ENCODE peak calls at places on chromosome 5, in ten cellular contexts. One of them, this sample, is unnamed.
A peak's percentile ranks its signal among the peaks of the same experiment; 100 is the strongest.

GRCh38 chr5:71740015-71740753 is 21.1 kb downstream of the CARTPT start:
- DNase-seq in right atrium auricular region: no peak
- DNase-seq in epithelial cell of esophagus: no peak
- DNase-seq in mucosa of descending colon: no peak
- DNase-seq in fibroblast of lung: no peak
- DNase-seq in DND-41: no peak
- DNase-seq in stomach: no peak
- DNase-seq in Jurkat, Clone E6-1: no peak
- DNase-seq in HFF-Myc: no peak
- DNase-seq in CD8-positive, alpha-beta memory T cell: no peak
- DNase-seq in this sample: no peak

GRCh38 chr5:38555354-38556114 is 912 bp downstream of the LIFR start:
- DNase-seq in epithelial cell of esophagus: no peak
- DNase-seq in right atrium auricular region: no peak
- DNase-seq in fibroblast of lung: no peak
- DNase-seq in HFF-Myc: no peak
- DNase-seq in mucosa of descending colon: no peak
- DNase-seq in CD8-positive, alpha-beta memory T cell: no peak
- DNase-seq in Jurkat, Clone E6-1: no peak
- DNase-seq in DND-41: no peak
- DNase-seq in stomach: no peak
- DNase-seq in this sample: no peak

GRCh38 chr5:154813736-154814135 is 36.7 kb downstream of the FAXDC2 start:
- DNase-seq in epithelial cell of esophagus: no peak
- DNase-seq in Jurkat, Clone E6-1: peak; percentile 79
- DNase-seq in right atrium auricular region: no peak
- DNase-seq in DND-41: peak; percentile 33
- DNase-seq in mucosa of descending colon: no peak
- DNase-seq in CD8-positive, alpha-beta memory T cell: peak; percentile 71
- DNase-seq in HFF-Myc: no peak
- DNase-seq in fibroblast of lung: no peak
- DNase-seq in stomach: no peak
- DNase-seq in this sample: no peak

GRCh38 chr5:92922231-92922967 is 658.6 kb downstream of the NR2F1-AS1 start:
- DNase-seq in fibroblast of lung: no peak
- DNase-seq in Jurkat, Clone E6-1: no peak
- DNase-seq in DND-41: no peak
- DNase-seq in HFF-Myc: no peak
- DNase-seq in stomach: no peak
- DNase-seq in right atrium auricular region: no peak
- DNase-seq in mucosa of descending colon: no peak
- DNase-seq in epithelial cell of esophagus: no peak
- DNase-seq in CD8-positive, alpha-beta memory T cell: no peak
- DNase-seq in this sample: no peak

GRCh38 chr5:140393738-140394137 is 7.9 kb upstream of the ANKHD1 start:
- DNase-seq in HFF-Myc: no peak
- DNase-seq in right atrium auricular region: no peak
- DNase-seq in fibroblast of lung: no peak
- DNase-seq in mucosa of descending colon: no peak
- DNase-seq in stomach: no peak
- DNase-seq in Jurkat, Clone E6-1: no peak
- DNase-seq in epithelial cell of esophagus: no peak
- DNase-seq in DND-41: no peak
- DNase-seq in CD8-positive, alpha-beta memory T cell: no peak
- DNase-seq in this sample: no peak

GRCh38 chr5:78809444-78809843 is 160.9 kb upstream of the LHFPL2 start:
- DNase-seq in fibroblast of lung: no peak
- DNase-seq in Jurkat, Clone E6-1: no peak
- DNase-seq in stomach: no peak
- DNase-seq in HFF-Myc: no peak
- DNase-seq in epithelial cell of esophagus: no peak
- DNase-seq in DND-41: no peak
- DNase-seq in CD8-positive, alpha-beta memory T cell: no peak
- DNase-seq in right atrium auricular region: no peak
- DNase-seq in mucosa of descending colon: no peak
- DNase-seq in this sample: no peak

GRCh38 chr5:174459071-174459702 is 265.2 kb upstream of the MSX2 start:
- DNase-seq in DND-41: no peak
- DNase-seq in CD8-positive, alpha-beta memory T cell: no peak
- DNase-seq in Jurkat, Clone E6-1: no peak
- DNase-seq in mucosa of descending colon: no peak
- DNase-seq in epithelial cell of esophagus: no peak
- DNase-seq in fibroblast of lung: no peak
- DNase-seq in HFF-Myc: no peak
- DNase-seq in stomach: no peak
- DNase-seq in right atrium auricular region: no peak
- DNase-seq in this sample: no peak

GRCh38 chr5:133049726-133050048 is 2.1 kb upstream of the HSPA4 start:
- DNase-seq in HFF-Myc: no peak
- DNase-seq in Jurkat, Clone E6-1: no peak
- DNase-seq in fibroblast of lung: no peak
- DNase-seq in epithelial cell of esophagus: no peak
- DNase-seq in right atrium auricular region: no peak
- DNase-seq in DND-41: no peak
- DNase-seq in stomach: no peak
- DNase-seq in mucosa of descending colon: no peak
- DNase-seq in CD8-positive, alpha-beta memory T cell: no peak
- DNase-seq in this sample: no peak

GRCh38 chr5:20972419-20972925 is 984.5 kb upstream of the CDH18 start:
- DNase-seq in HFF-Myc: no peak
- DNase-seq in stomach: no peak
- DNase-seq in right atrium auricular region: no peak
- DNase-seq in Jurkat, Clone E6-1: no peak
- DNase-seq in DND-41: no peak
- DNase-seq in epithelial cell of esophagus: peak; percentile 86
- DNase-seq in fibroblast of lung: peak; percentile 96
- DNase-seq in mucosa of descending colon: no peak
- DNase-seq in CD8-positive, alpha-beta memory T cell: no peak
- DNase-seq in this sample: peak; percentile 20

GRCh38 chr5:122880749-122881148 is 35.3 kb downstream of the SNX24 start:
- DNase-seq in right atrium auricular region: no peak
- DNase-seq in stomach: no peak
- DNase-seq in Jurkat, Clone E6-1: no peak
- DNase-seq in HFF-Myc: no peak
- DNase-seq in epithelial cell of esophagus: no peak
- DNase-seq in CD8-positive, alpha-beta memory T cell: no peak
- DNase-seq in fibroblast of lung: no peak
- DNase-seq in mucosa of descending colon: no peak
- DNase-seq in DND-41: no peak
- DNase-seq in this sample: no peak

GRCh38 chr5:93285461-93285860 is 295.6 kb downstream of the NR2F1-AS1 start:
- DNase-seq in stomach: no peak
- DNase-seq in Jurkat, Clone E6-1: no peak
- DNase-seq in mucosa of descending colon: no peak
- DNase-seq in HFF-Myc: no peak
- DNase-seq in DND-41: no peak
- DNase-seq in epithelial cell of esophagus: no peak
- DNase-seq in CD8-positive, alpha-beta memory T cell: no peak
- DNase-seq in right atrium auricular region: no peak
- DNase-seq in fibroblast of lung: no peak
- DNase-seq in this sample: no peak

GRCh38 chr5:52648726-52649125 is 139.0 kb upstream of the ITGA1 start:
- DNase-seq in epithelial cell of esophagus: no peak
- DNase-seq in fibroblast of lung: no peak
- DNase-seq in CD8-positive, alpha-beta memory T cell: no peak
- DNase-seq in stomach: no peak
- DNase-seq in DND-41: no peak
- DNase-seq in HFF-Myc: no peak
- DNase-seq in right atrium auricular region: no peak
- DNase-seq in mucosa of descending colon: no peak
- DNase-seq in Jurkat, Clone E6-1: no peak
- DNase-seq in this sample: no peak

DNA sequence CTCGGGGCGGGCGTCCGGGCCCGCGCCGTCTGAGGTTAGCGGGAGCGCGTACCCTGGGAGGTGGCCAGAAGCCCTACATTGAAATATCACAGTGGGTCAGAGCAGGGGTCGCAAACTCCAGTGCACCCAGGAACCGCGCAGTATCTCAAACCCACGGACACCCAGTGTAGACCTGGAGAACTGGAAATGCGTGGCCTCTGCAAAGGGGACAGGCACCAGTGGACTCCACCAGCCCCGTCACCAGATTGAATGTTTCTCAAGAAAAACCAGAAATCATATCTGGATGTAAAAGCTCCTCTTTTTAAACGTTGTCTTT is 117.6 kb upstream of the SMIM23 start:
- DNase-seq in right atrium auricular region: no peak
- DNase-seq in epithelial cell of esophagus: no peak
- DNase-seq in HFF-Myc: no peak
- DNase-seq in fibroblast of lung: no peak
- DNase-seq in DND-41: no peak
- DNase-seq in Jurkat, Clone E6-1: no peak
- DNase-seq in CD8-positive, alpha-beta memory T cell: no peak
- DNase-seq in mucosa of descending colon: no peak
- DNase-seq in stomach: no peak
- DNase-seq in this sample: no peak
- H3K4me3 ChIP-seq in right atrium auricular region: peak overlapping the region; percentile 12
- H3K4me3 ChIP-seq in epithelial cell of esophagus: no peak overlapping the region
- H3K4me3 ChIP-seq in HFF-Myc: no peak overlapping the region
- H3K4me3 ChIP-seq in fibroblast of lung: no peak overlapping the region
- H3K4me3 ChIP-seq in DND-41: no peak overlapping the region
- H3K4me3 ChIP-seq in Jurkat, Clone E6-1: no peak overlapping the region
- H3K4me3 ChIP-seq in CD8-positive, alpha-beta memory T cell: no peak overlapping the region
- H3K4me3 ChIP-seq in mucosa of descending colon: no peak overlapping the region
- H3K4me3 ChIP-seq in stomach: no peak overlapping the region
- H3K4me3 ChIP-seq in this sample: no peak overlapping the region

GRCh38 chr5:176744584-176744965 is 65.8 kb upstream of the UNC5A start:
- DNase-seq in Jurkat, Clone E6-1: no peak
- DNase-seq in epithelial cell of esophagus: no peak
- DNase-seq in mucosa of descending colon: no peak
- DNase-seq in CD8-positive, alpha-beta memory T cell: no peak
- DNase-seq in HFF-Myc: no peak
- DNase-seq in stomach: no peak
- DNase-seq in fibroblast of lung: peak; percentile 2
- DNase-seq in right atrium auricular region: peak; percentile 48
- DNase-seq in DND-41: no peak
- DNase-seq in this sample: peak; percentile 9
- H3K4me3 ChIP-seq in Jurkat, Clone E6-1: no peak overlapping the region
- H3K4me3 ChIP-seq in epithelial cell of esophagus: no peak overlapping the region
- H3K4me3 ChIP-seq in mucosa of descending colon: no peak overlapping the region
- H3K4me3 ChIP-seq in CD8-positive, alpha-beta memory T cell: no peak overlapping the region
- H3K4me3 ChIP-seq in HFF-Myc: no peak overlapping the region
- H3K4me3 ChIP-seq in stomach: no peak overlapping the region
- H3K4me3 ChIP-seq in fibroblast of lung: no peak overlapping the region
- H3K4me3 ChIP-seq in right atrium auricular region: no peak overlapping the region
- H3K4me3 ChIP-seq in DND-41: no peak overlapping the region
- H3K4me3 ChIP-seq in this sample: no peak overlapping the region

GRCh38 chr5:177349362-177349647 is 2.2 kb downstream of the LMAN2 start:
- DNase-seq in DND-41: no peak
- DNase-seq in CD8-positive, alpha-beta memory T cell: no peak
- DNase-seq in HFF-Myc: no peak
- DNase-seq in right atrium auricular region: no peak
- DNase-seq in stomach: no peak
- DNase-seq in fibroblast of lung: no peak
- DNase-seq in mucosa of descending colon: no peak
- DNase-seq in Jurkat, Clone E6-1: no peak
- DNase-seq in epithelial cell of esophagus: no peak
- DNase-seq in this sample: no peak

GRCh38 chr5:177351392-177352329 is at the start of gene LMAN2:
- DNase-seq in CD8-positive, alpha-beta memory T cell: peak; percentile 91
- DNase-seq in DND-41: peak; percentile 96
- DNase-seq in Jurkat, Clone E6-1: peak; percentile 97
- DNase-seq in mucosa of descending colon: peak; percentile 93
- DNase-seq in epithelial cell of esophagus: peak; percentile 96
- DNase-seq in fibroblast of lung: peak; percentile 97
- DNase-seq in HFF-Myc: peak; percentile 92
- DNase-seq in right atrium auricular region: peak; percentile 95
- DNase-seq in stomach: peak; percentile 96
- DNase-seq in this sample: peak; percentile 97

GRCh38 chr5:177347699-177348098 is 3.8 kb downstream of the LMAN2 start:
- DNase-seq in epithelial cell of esophagus: no peak
- DNase-seq in mucosa of descending colon: no peak
- DNase-seq in CD8-positive, alpha-beta memory T cell: no peak
- DNase-seq in stomach: no peak
- DNase-seq in DND-41: no peak
- DNase-seq in right atrium auricular region: no peak
- DNase-seq in fibroblast of lung: no peak
- DNase-seq in HFF-Myc: no peak
- DNase-seq in Jurkat, Clone E6-1: no peak
- DNase-seq in this sample: no peak

GRCh38 chr5:177350776-177351391 is 584 bp downstream of the LMAN2 start:
- DNase-seq in mucosa of descending colon: no peak
- DNase-seq in Jurkat, Clone E6-1: no peak
- DNase-seq in DND-41: no peak
- DNase-seq in epithelial cell of esophagus: no peak
- DNase-seq in fibroblast of lung: no peak
- DNase-seq in stomach: no peak
- DNase-seq in right atrium auricular region: no peak
- DNase-seq in CD8-positive, alpha-beta memory T cell: no peak
- DNase-seq in HFF-Myc: no peak
- DNase-seq in this sample: no peak

DNA sequence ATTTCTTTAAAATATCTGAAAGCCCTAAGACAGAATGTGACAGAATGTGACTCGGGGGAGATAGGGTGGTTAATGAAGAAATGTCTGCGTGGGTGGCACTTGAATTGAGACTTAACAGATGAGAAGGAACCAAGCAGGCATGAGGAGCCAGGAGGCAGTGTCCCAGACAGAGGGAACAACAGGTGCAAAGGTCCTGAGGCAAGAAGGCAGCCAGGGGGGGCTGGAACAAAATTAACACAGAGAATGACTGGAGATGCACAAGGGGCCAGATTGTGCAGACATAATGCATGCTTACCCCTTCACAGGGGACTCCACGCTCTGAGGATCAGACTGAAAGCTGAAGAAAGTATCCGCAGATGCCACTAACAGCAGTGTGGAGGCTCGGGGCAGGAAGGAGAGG is 1.7 kb downstream of the LMAN2 start:
- DNase-seq in mucosa of descending colon: peak; percentile 7
- DNase-seq in DND-41: no peak
- DNase-seq in right atrium auricular region: no peak
- DNase-seq in Jurkat, Clone E6-1: no peak
- DNase-seq in HFF-Myc: no peak
- DNase-seq in stomach: no peak
- DNase-seq in CD8-positive, alpha-beta memory T cell: no peak
- DNase-seq in epithelial cell of esophagus: no peak
- DNase-seq in fibroblast of lung: no peak
- DNase-seq in this sample: no peak
- H3K4me3 ChIP-seq in mucosa of descending colon: no peak overlapping the region
- H3K4me3 ChIP-seq in DND-41: no peak overlapping the region
- H3K4me3 ChIP-seq in right atrium auricular region: no peak overlapping the region
- H3K4me3 ChIP-seq in Jurkat, Clone E6-1: no peak overlapping the region
- H3K4me3 ChIP-seq in HFF-Myc: peak overlapping the region; percentile 92
- H3K4me3 ChIP-seq in stomach: no peak overlapping the region
- H3K4me3 ChIP-seq in CD8-positive, alpha-beta memory T cell: no peak overlapping the region
- H3K4me3 ChIP-seq in epithelial cell of esophagus: no peak overlapping the region
- H3K4me3 ChIP-seq in fibroblast of lung: no peak overlapping the region
- H3K4me3 ChIP-seq in this sample: no peak overlapping the region

DNA sequence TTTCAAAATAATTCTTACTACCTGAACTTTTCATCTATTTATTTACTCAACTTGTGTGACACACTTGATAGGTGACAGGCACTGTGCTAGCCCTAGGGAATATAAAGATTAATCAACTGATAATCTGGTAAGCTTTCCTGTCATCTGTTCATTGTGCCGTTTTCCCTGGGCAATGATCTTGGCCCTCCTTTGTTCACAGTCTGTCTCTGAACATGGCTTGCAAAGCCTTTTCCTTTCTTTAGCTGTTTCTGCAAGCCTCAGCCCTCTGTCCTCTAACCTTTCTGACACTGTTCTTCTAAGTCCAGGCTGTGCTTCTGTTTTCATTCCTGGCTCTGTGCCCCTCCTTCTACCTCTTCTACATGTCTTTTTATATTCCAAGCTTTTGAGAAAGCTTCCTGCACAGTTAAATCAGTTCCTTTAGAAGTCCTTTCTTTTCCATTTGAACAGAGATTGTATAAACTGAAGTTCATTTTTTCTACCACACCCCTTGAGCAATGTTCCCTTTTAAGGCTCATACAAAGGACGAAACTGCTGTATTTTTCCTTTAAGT is 803.0 kb upstream of the ZNF608 start:
- DNase-seq in fibroblast of lung: peak; percentile 86
- DNase-seq in right atrium auricular region: no peak
- DNase-seq in mucosa of descending colon: no peak
- DNase-seq in HFF-Myc: no peak
- DNase-seq in epithelial cell of esophagus: no peak
- DNase-seq in Jurkat, Clone E6-1: no peak
- DNase-seq in stomach: no peak
- DNase-seq in CD8-positive, alpha-beta memory T cell: no peak
- DNase-seq in DND-41: no peak
- DNase-seq in this sample: no peak
- H3K4me3 ChIP-seq in fibroblast of lung: no peak overlapping the region
- H3K4me3 ChIP-seq in right atrium auricular region: no peak overlapping the region
- H3K4me3 ChIP-seq in mucosa of descending colon: no peak overlapping the region
- H3K4me3 ChIP-seq in HFF-Myc: no peak overlapping the region
- H3K4me3 ChIP-seq in epithelial cell of esophagus: no peak overlapping the region
- H3K4me3 ChIP-seq in Jurkat, Clone E6-1: no peak overlapping the region
- H3K4me3 ChIP-seq in stomach: no peak overlapping the region
- H3K4me3 ChIP-seq in CD8-positive, alpha-beta memory T cell: no peak overlapping the region
- H3K4me3 ChIP-seq in DND-41: no peak overlapping the region
- H3K4me3 ChIP-seq in this sample: no peak overlapping the region

This sample was measured in colonic mucosa.